ENCODE peak calls at places on chromosomes 12 and 14, in eight cellular contexts. Z, T, R, Q, D, G, X and J are unnamed samples. For H3K4me1, the result is how much of the 10 kb centered on the place peaks cover.

GRCh38 chr12:13044859-13045384 is 741 bp downstream of the FAM234B start:
- DNase-seq in Z (peak), T (no peak), R (no peak), Q (no peak), D (peak), G (no peak), X (no peak), J (no peak)

GRCh38 chr12:6613015-6613775 is 6.0 kb upstream of the CHD4 start:
- DNase-seq in Z (peak), T (peak), R (peak), Q (peak), D (peak), G (peak), X (peak), J (peak)

GRCh38 chr14:102279688-102280348 is 25.1 kb downstream of the MOK start:
- DNase-seq in Z (peak), T (no peak), R (peak), Q (no peak), D (peak), G (peak), X (no peak), J (no peak)

GRCh38 chr12:64457036-64457435 is 5.1 kb downstream of the TBK1 start:
- DNase-seq in Z (no peak), T (no peak), R (no peak), Q (no peak), D (peak), G (no peak), X (no peak), J (no peak)

GRCh38 chr14:72559227-72559626 is 334.7 kb downstream of the DPF3 start:
- DNase-seq in Z (peak), T (no peak), R (no peak), Q (no peak), D (no peak), G (no peak), X (no peak), J (no peak)

GRCh38 chr14:22982013-22982476 is 306 bp downstream of the AJUBA start:
- DNase-seq in Z (no peak), T (peak), R (no peak), Q (no peak), D (no peak), G (no peak), X (no peak), J (peak)

GRCh38 chr14:38507299-38507698 is 251.4 kb upstream of the CLEC14A start:
- DNase-seq in Z (no peak), T (no peak), R (no peak), Q (no peak), D (no peak), G (no peak), X (no peak), J (no peak)

GRCh38 chr12:10718279-10718821 is 4.8 kb downstream of the YBX3 start:
- DNase-seq in Z (peak), T (no peak), R (no peak), Q (no peak), D (peak), G (no peak), X (no peak), J (no peak)

GRCh38 chr12:124399622-124400021 is 104.7 kb downstream of the RFLNA start:
- DNase-seq in Z (no peak), T (peak), R (no peak), Q (peak), D (no peak), G (no peak), X (peak), J (no peak)

GRCh38 chr14:69612014-69612758 is 790 bp downstream of the SUSD6 start:
- DNase-seq in Z (peak), T (peak), R (no peak), Q (peak), D (peak), G (no peak), X (peak), J (peak)

GRCh38 chr12:132605055-132605441 is 5.3 kb downstream of the LRCOL1 start:
- DNase-seq in Z (no peak), T (no peak), R (no peak), Q (no peak), D (no peak), G (no peak), X (no peak), J (no peak)

GRCh38 chr14:90903101-90903500 is 86.9 kb upstream of the TTC7B start:
- DNase-seq in Z (peak), T (peak), R (peak), Q (peak), D (peak), G (no peak), X (peak), J (no peak)

GRCh38 chr14:68723808-68724268 is 69.0 kb downstream of the ZFP36L1 start:
- DNase-seq in Z (no peak), T (no peak), R (no peak), Q (no peak), D (no peak), G (no peak), X (no peak), J (no peak)

GRCh38 chr12:109927622-109928021 is 27.5 kb downstream of the TCHP start:
- DNase-seq in Z (peak), T (peak), R (peak), Q (peak), D (peak), G (no peak), X (peak), J (no peak)

GRCh38 chr12:87667378-87667777 is 361.8 kb downstream of the C12orf50 start:
- DNase-seq in Z (peak), T (no peak), R (no peak), Q (no peak), D (peak), G (no peak), X (no peak), J (no peak)

GRCh38 chr12:22121224-22121623 is 75.2 kb downstream of the CMAS start:
- DNase-seq in Z (no peak), T (peak), R (peak), Q (peak), D (no peak), G (no peak), X (no peak), J (no peak)

GRCh38 chr12:87704374-87704773 is 324.8 kb downstream of the C12orf50 start:
- DNase-seq in Z (no peak), T (no peak), R (no peak), Q (no peak), D (no peak), G (no peak), X (no peak), J (no peak)

GRCh38 chr14:67491741-67492504 is 3.4 kb upstream of the TMEM229B start:
- DNase-seq in Z (no peak), T (no peak), R (no peak), Q (no peak), D (no peak), G (no peak), X (no peak), J (peak)

DNA sequence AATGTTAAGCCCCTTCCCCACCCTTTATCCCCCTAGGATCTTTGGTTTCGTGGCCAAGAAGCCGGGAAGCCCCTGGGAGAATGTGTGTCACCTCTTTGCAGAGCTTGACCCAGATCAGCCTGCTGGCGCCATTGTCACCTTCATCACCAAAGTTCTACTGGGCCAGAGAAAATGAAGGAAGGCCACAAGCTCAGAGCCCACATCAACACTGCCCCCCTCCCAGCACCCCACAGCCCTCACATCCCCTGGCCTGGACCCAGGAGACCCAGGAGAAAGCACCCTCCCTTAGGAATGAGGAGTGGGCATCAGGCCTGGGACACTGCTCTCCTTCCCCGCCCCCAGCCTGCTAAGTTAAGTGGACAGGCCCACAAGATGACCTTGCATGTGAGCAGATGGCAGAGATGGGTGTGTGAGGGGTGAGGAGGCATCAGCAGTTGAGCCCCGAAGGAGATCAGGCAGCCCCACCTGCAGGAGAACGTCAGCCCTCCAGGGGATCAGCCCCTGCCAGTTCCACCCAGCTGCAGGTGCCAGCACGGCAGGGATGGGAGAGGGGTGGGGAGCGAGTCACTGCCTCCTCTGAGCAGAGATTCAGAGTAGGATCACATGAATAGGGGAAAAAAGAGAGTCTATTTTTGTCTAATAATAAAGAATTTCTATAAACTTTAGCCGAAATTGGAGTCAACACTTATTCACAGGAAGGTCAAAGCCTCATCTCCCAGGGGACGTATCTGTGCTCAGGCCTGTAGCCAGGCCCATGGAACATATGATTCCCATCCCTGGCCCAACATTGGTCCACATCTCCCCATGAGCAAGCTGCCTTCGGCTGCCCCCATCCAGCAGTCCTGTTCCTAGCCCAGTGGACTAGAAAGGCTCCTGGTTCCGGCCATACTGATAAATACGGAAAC is 14.1 kb downstream of the TNS2 start:
- DNase-seq in Z (peak), T (peak), R (no peak), Q (no peak), D (peak), G (peak), X (peak), J (peak)
- H3K4me1 ChIP-seq in Z (half or more), T (under half), R (half or more), Q (under half), D (under half), G (under half), X (under half), J (under half)

GRCh38 chr14:74756326-74756725 is 6.8 kb upstream of the YLPM1 start:
- DNase-seq in Z (no peak), T (no peak), R (no peak), Q (no peak), D (no peak), G (no peak), X (no peak), J (no peak)
- H3K4me1 ChIP-seq in Z (under half), T (under half), R (under half), Q (under half), D (under half), G (under half), X (under half), J (under half)

GRCh38 chr14:94655169-94655710 is 43.0 kb downstream of the SERPINA3 start:
- DNase-seq in Z (no peak), T (no peak), R (no peak), Q (no peak), D (no peak), G (no peak), X (no peak), J (no peak)

GRCh38 chr14:94654071-94654974 is 42.1 kb downstream of the SERPINA3 start:
- DNase-seq in Z (peak), T (no peak), R (no peak), Q (no peak), D (peak), G (no peak), X (no peak), J (no peak)

GRCh38 chr14:94656043-94656442 is 43.9 kb downstream of the SERPINA3 start:
- DNase-seq in Z (no peak), T (no peak), R (no peak), Q (no peak), D (no peak), G (no peak), X (no peak), J (no peak)

GRCh38 chr14:94650806-94651805 is 38.9 kb downstream of the SERPINA3 start:
- DNase-seq in Z (no peak), T (no peak), R (no peak), Q (no peak), D (no peak), G (no peak), X (no peak), J (no peak)

DNA sequence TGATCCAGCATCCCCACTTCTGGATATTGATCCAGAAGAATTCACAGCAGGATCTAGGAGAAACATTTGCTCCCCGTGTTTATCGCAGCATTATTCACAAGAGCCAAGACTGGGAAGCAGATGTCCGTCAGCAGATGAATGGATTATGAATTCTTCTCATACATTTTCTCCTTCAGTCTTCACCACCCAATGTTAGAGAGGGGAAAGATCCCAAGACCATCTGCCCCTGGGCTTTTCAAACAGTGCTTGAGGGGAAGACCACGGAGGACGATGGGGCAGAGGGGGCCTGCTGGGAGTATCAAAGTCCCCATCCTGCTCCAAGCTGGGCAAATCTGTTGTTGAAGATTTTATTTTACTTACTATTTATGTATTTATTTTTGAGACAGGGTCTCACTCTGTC is 41.1 kb downstream of the SERPINA3 start:
- DNase-seq in Z (no peak), T (no peak), R (no peak), Q (no peak), D (no peak), G (no peak), X (no peak), J (no peak)
- H3K4me1 ChIP-seq in Z (under half), T (under half), R (under half), Q (under half), D (under half), G (under half), X (under half), J (under half)

GRCh38 chr12:116539361-116539771 is 19.8 kb upstream of the MAP1LC3B2 start:
- DNase-seq in Z (peak), T (no peak), R (no peak), Q (no peak), D (no peak), G (no peak), X (no peak), J (no peak)
- H3K4me1 ChIP-seq in Z (under half), T (under half), R (half or more), Q (under half), D (under half), G (under half), X (under half), J (under half)

DNA sequence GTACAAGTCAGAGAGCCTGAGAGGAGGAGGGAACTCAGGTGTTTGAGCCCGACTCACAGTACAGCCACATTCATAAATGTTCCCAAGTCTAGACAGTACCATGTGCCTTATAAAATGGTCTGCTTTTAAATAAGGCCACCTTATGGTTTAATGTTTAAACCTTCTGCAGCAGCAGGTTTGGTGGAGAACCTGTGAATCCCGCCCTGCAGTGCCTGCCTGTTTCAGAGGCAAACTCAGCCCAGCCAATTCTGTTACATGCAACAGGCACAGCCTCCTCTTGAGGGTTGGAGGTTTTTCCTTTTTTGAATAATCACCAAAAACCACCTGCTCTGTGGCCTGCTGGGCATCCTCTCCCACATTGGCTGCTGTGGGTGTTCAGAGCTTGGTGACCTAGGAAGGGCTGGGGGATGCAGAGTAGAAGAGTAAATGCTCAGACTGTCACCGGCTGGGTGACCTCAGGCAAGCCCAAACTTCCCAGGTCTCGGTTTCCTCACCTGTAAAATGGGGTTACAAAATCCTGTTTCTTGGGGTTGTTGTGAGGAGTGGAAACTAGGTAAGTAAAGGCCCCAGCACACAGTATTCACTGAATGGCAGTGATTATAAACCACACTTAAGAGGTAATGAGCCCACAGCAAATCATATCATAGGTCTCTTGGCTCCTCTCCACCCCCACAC is 28.0 kb downstream of the NUAK1 start:
- DNase-seq in Z (no peak), T (no peak), R (no peak), Q (no peak), D (no peak), G (no peak), X (no peak), J (no peak)
- H3K4me1 ChIP-seq in Z (under half), T (under half), R (under half), Q (under half), D (under half), G (half or more), X (under half), J (half or more)

GRCh38 chr14:54709444-54709843 is 142.5 kb downstream of the SAMD4A start:
- DNase-seq in Z (no peak), T (no peak), R (no peak), Q (no peak), D (no peak), G (no peak), X (no peak), J (no peak)

GRCh38 chr14:54709867-54710266 is 142.9 kb downstream of the SAMD4A start:
- DNase-seq in Z (no peak), T (no peak), R (no peak), Q (no peak), D (no peak), G (no peak), X (no peak), J (no peak)

GRCh38 chr14:54708982-54709381 is 142.1 kb downstream of the SAMD4A start:
- DNase-seq in Z (no peak), T (no peak), R (no peak), Q (no peak), D (no peak), G (no peak), X (no peak), J (no peak)

GRCh38 chr14:54706768-54707167 is 139.8 kb downstream of the SAMD4A start:
- DNase-seq in Z (no peak), T (no peak), R (no peak), Q (no peak), D (no peak), G (no peak), X (no peak), J (no peak)

DNA sequence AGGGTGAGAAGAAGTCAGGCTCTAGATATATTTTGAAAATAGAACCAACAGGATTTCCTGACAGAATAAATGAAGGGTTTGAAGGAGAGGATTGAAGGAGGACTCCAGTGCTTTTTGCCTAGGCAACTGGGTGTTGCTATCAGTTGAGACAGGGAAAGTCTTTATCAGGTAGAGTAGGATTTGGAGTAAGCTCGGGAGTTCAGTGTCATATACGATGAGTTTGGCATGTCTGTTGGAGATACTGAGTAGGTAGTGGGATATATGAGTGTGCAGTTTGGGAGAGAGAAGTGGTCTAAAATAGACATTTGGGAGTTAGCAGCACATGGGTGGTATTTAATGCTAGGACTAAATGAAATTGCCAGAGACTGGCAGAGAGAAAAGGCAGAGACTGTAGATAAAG is 141.2 kb downstream of the SAMD4A start:
- DNase-seq in Z (no peak), T (no peak), R (no peak), Q (no peak), D (no peak), G (no peak), X (no peak), J (no peak)
- H3K4me1 ChIP-seq in Z (under half), T (under half), R (under half), Q (under half), D (under half), G (under half), X (under half), J (under half)